ENCODE peak calls at places on chromosomes 7 and 10, in seven cellular contexts. F is mucosa of descending colon, H is neural progenitor cell, L is BE2C, M is body of pancreas, X is tibial artery, S is PC-9. E is an unnamed sample.

GRCh38 chr7:40015790-40016296 is 65.8 kb downstream of the CDK13 start:
- DNase-seq in H (no peak), F (no peak), S (no peak), X (no peak), L (no peak), M (peak; percentile 32), E (peak; percentile 12)

GRCh38 chr10:113071446-113071845 is 121.4 kb downstream of the TCF7L2 start:
- DNase-seq in X (peak; percentile 57), L (peak; percentile 65), M (peak; percentile 90), S (no peak), F (peak; percentile 68), H (no peak), E (peak; percentile 52)

GRCh38 chr7:29639887-29640600 is 76.4 kb downstream of the PRR15 start:
- DNase-seq in L (no peak), X (no peak), S (no peak), H (no peak), M (peak; percentile 14), F (no peak), E (no peak)

GRCh38 chr7:104272767-104273384 is 55.5 kb upstream of the LHFPL3 start:
- DNase-seq in S (no peak), X (no peak), M (peak; percentile 17), H (no peak), L (peak; percentile 9), F (no peak), E (peak; percentile 50)

GRCh38 chr10:123746016-123746415 is 79.9 kb downstream of the GPR26 start:
- DNase-seq in L (no peak), H (no peak), X (no peak), S (no peak), M (no peak), F (no peak), E (no peak)

GRCh38 chr10:6255548-6256061 is 52.9 kb downstream of the PFKFB3 start:
- DNase-seq in M (peak; percentile 87), X (no peak), L (no peak), H (no peak), S (no peak), F (no peak), E (no peak)

GRCh38 chr7:44131173-44132009 is 8.0 kb upstream of the POLD2 start:
- DNase-seq in M (peak; percentile 34), L (no peak), H (peak; percentile 48), F (no peak), S (peak; percentile 51), X (no peak), E (peak; percentile 55)

GRCh38 chr7:74002474-74003017 is 25.4 kb upstream of the ELN start:
- DNase-seq in L (no peak), X (peak; percentile 65), H (no peak), F (peak; percentile 83), S (peak; percentile 76), M (peak; percentile 35), E (peak; percentile 66)

GRCh38 chr10:4170633-4171314 is 385.8 kb upstream of the KLF6 start:
- DNase-seq in S (peak; percentile 25), L (no peak), H (no peak), M (no peak), X (no peak), F (no peak), E (no peak)

GRCh38 chr10:4176500-4177281 is 391.7 kb upstream of the KLF6 start:
- DNase-seq in F (no peak), S (no peak), L (no peak), X (no peak), H (no peak), M (no peak), E (no peak)

GRCh38 chr10:4170181-4170580 is 385.2 kb upstream of the KLF6 start:
- DNase-seq in S (no peak), H (no peak), F (no peak), L (no peak), M (no peak), X (no peak), E (no peak)

GRCh38 chr10:4177826-4178225 is 392.8 kb upstream of the KLF6 start:
- DNase-seq in X (no peak), S (no peak), F (no peak), H (no peak), L (no peak), M (no peak), E (no peak)

DNA sequence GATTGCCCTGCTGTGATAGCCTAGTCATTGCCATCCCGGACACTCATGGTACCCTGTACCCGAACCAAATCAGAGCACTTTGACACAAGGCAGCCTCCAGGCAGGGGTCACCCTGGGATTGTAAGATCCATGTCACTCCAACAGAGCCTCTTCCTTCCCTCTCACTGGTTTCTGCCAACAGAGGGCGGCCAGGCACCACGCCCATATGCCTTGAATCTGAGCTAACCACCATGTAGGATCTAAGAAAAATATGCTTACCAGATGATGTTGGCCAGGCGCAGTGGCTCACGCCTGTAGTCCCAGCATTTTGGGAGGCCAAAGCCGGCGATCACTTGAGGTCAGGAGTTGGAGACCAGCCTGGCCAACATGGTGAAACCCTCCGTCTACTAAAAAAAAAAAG is 389.2 kb upstream of the KLF6 start:
- DNase-seq in S (no peak), L (peak; percentile 41), F (no peak), M (no peak), H (peak; percentile 49), X (no peak), E (peak; percentile 41)
- TF ChIP-seq CTCF in S (no peak), L (peak; percentile 49), F (no peak), M (no peak), H (peak; percentile 45), X (no peak), E (peak; percentile 19)

GRCh38 chr10:88883443-88883799 is 3.4 kb downstream of the STAMBPL1 start:
- DNase-seq in M (no peak), F (no peak), S (no peak), X (no peak), H (no peak), L (no peak), E (peak; percentile 2)

GRCh38 chr10:88879754-88880286 is at the start of gene STAMBPL1:
- DNase-seq in L (no peak), H (no peak), S (no peak), X (no peak), M (peak; percentile 45), F (peak; percentile 87), E (peak; percentile 1)

GRCh38 chr10:88881922-88882645 is 2.0 kb downstream of the STAMBPL1 start:
- DNase-seq in S (no peak), X (no peak), L (no peak), H (no peak), F (no peak), M (no peak), E (peak; percentile 13)

GRCh38 chr10:88881335-88881734 is 1.3 kb downstream of the STAMBPL1 start:
- DNase-seq in S (no peak), L (no peak), H (no peak), X (no peak), M (no peak), F (no peak), E (peak; percentile 18)

GRCh38 chr10:88880287-88881094 is 446 bp downstream of the STAMBPL1 start:
- DNase-seq in F (peak; percentile 92), M (peak; percentile 83), X (peak; percentile 81), H (peak; percentile 84), L (peak; percentile 81), S (peak; percentile 70), E (peak; percentile 84)
- TF ChIP-seq CTCF in F (peak; percentile 2), M (peak; percentile 33), X (no peak), H (peak; percentile 24), L (peak; percentile 23), S (peak; percentile 27), E (no peak)

GRCh38 chr7:154744861-154745258 is 258.1 kb downstream of the PAXIP1 start:
- DNase-seq in S (no peak), M (no peak), L (peak; percentile 53), X (no peak), F (no peak), H (no peak), E (no peak)

GRCh38 chr7:154743211-154743610 is 259.7 kb downstream of the PAXIP1 start:
- DNase-seq in L (no peak), X (no peak), H (peak; percentile 51), M (no peak), S (no peak), F (no peak), E (no peak)

GRCh38 chr7:154741131-154741530 is 261.8 kb downstream of the PAXIP1 start:
- DNase-seq in F (no peak), L (no peak), S (no peak), M (no peak), H (no peak), X (no peak), E (no peak)

GRCh38 chr7:154746551-154746950 is 256.4 kb downstream of the PAXIP1 start:
- DNase-seq in X (no peak), L (no peak), H (no peak), F (no peak), M (no peak), S (no peak), E (no peak)

GRCh38 chr7:154744226-154744860 is 258.6 kb downstream of the PAXIP1 start:
- DNase-seq in H (peak; percentile 85), S (peak; percentile 34), L (peak; percentile 76), X (no peak), M (peak; percentile 15), F (no peak), E (peak; percentile 0)
- TF ChIP-seq CTCF in H (peak; percentile 98), S (peak; percentile 97), L (peak; percentile 97), X (no peak), M (peak; percentile 74), F (peak; percentile 54), E (peak; percentile 49)

DNA sequence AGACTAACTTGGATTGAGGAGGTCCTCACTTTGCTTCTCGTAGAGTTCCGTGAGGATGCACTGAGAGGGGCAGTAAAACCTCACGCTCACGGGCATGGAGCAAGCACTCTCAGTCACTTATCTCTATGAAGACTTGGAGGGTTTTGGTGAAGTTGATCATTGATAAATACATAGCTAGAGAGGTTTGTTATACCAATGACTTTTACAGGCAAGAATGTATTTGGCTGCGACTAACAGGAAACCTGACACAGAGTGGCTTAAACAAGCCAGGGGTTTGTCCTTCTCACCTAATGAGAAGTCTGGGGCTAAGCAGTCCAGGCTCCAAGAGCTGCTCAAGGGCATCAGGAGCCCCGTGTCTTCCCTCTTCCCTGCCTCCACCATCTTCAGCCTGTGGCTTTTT is 6.1 kb downstream of the BICC1 start:
- DNase-seq in L (no peak), S (no peak), F (no peak), M (peak; percentile 27), H (no peak), X (no peak), E (no peak)
- TF ChIP-seq CTCF in L (no peak), S (no peak), F (no peak), M (no peak), H (no peak), X (no peak), E (no peak)

E was measured in MCF 10A.